ENCODE peak calls at places on chromosomes 4 and X, in nine cellular contexts. F is GM23248, X is colonic mucosa, B is Panc1, U is left ventricle myocardium inferior, N is lung, T is stomach, A is IMR-90, I is uterus. E is an unnamed sample.

GRCh38 chr4:78293841-78294301 is 236.7 kb downstream of the FRAS1 start:
- DNase-seq in N (no peak), F (peak; percentile 89), B (no peak), A (peak; percentile 74), T (no peak), X (no peak), U (no peak), I (no peak), E (no peak)

GRCh38 chr4:85681194-85681803 is 206.3 kb downstream of the ARHGAP24 start:
- DNase-seq in U (no peak), N (peak; percentile 38), I (no peak), X (peak; percentile 33), B (peak; percentile 53), A (peak; percentile 49), T (no peak), F (peak; percentile 92), E (peak; percentile 16)

GRCh38 chr4:140135529-140136021 is 18.4 kb downstream of the MAML3 start:
- DNase-seq in B (no peak), X (no peak), T (no peak), N (no peak), F (peak; percentile 36), U (peak; percentile 55), A (no peak), I (peak; percentile 69), E (peak; percentile 63)

GRCh38 chr4:141853091-141853734 is 216.8 kb downstream of the IL15 start:
- DNase-seq in I (no peak), U (no peak), X (peak; percentile 53), A (no peak), N (no peak), T (no peak), F (no peak), B (no peak), E (peak; percentile 70)

GRCh38 chr4:146621-147020 is 22.3 kb downstream of the ZNF718 start:
- DNase-seq in X (no peak), U (no peak), T (no peak), N (no peak), I (no peak), B (no peak), F (no peak), A (no peak), E (no peak)

GRCh38 chr4:65943076-65943475 is 272.8 kb upstream of the EPHA5 start:
- DNase-seq in N (no peak), I (no peak), U (no peak), X (no peak), B (no peak), F (peak; percentile 1), T (no peak), A (no peak), E (no peak)

GRCh38 chr4:7938513-7939376 is 916 bp downstream of the AFAP1 start:
- DNase-seq in B (no peak), N (no peak), I (no peak), U (peak; percentile 39), T (peak; percentile 38), A (peak; percentile 45), X (no peak), F (peak; percentile 66), E (peak; percentile 35)

GRCh38 chr4:123603165-123603564 is 206.6 kb downstream of the SPRY1 start:
- DNase-seq in A (peak; percentile 36), B (no peak), U (no peak), X (peak; percentile 71), I (no peak), F (peak; percentile 14), N (no peak), T (peak; percentile 32), E (no peak)

GRCh38 chr4:37953620-37954325 is 6.4 kb upstream of the PTTG2 start:
- DNase-seq in I (no peak), B (no peak), N (no peak), T (no peak), U (no peak), A (peak; percentile 64), X (no peak), F (no peak), E (no peak)

GRCh38 chr4:91035276-91035675 is 908.1 kb downstream of the CCSER1 start:
- DNase-seq in I (no peak), A (no peak), U (no peak), N (no peak), T (no peak), B (no peak), X (no peak), F (no peak), E (no peak)

GRCh38 chr4:112905728-112906127 is 143.7 kb upstream of the ANK2 start:
- DNase-seq in B (no peak), F (no peak), N (no peak), A (no peak), X (no peak), I (no peak), U (no peak), T (no peak), E (no peak)

GRCh38 chrX:397575-397974 is 10.9 kb upstream of the PPP2R3B start:
- DNase-seq in F (no peak), T (no peak), N (no peak), A (peak; percentile 46), X (no peak), U (peak; percentile 38), I (no peak), B (no peak), E (no peak)

GRCh38 chr4:156971623-156972369 is at the start of gene PDGFC:
- DNase-seq in A (peak; percentile 65), I (peak; percentile 82), X (peak; percentile 67), F (peak; percentile 79), U (peak; percentile 79), T (peak; percentile 75), B (no peak), N (peak; percentile 80), E (peak; percentile 79)

GRCh38 chrX:106608016-106608415 is 3.8 kb upstream of the RADX start:
- DNase-seq in N (peak; percentile 39), A (no peak), I (no peak), B (no peak), F (no peak), T (no peak), X (no peak), U (no peak), E (no peak)

DNA sequence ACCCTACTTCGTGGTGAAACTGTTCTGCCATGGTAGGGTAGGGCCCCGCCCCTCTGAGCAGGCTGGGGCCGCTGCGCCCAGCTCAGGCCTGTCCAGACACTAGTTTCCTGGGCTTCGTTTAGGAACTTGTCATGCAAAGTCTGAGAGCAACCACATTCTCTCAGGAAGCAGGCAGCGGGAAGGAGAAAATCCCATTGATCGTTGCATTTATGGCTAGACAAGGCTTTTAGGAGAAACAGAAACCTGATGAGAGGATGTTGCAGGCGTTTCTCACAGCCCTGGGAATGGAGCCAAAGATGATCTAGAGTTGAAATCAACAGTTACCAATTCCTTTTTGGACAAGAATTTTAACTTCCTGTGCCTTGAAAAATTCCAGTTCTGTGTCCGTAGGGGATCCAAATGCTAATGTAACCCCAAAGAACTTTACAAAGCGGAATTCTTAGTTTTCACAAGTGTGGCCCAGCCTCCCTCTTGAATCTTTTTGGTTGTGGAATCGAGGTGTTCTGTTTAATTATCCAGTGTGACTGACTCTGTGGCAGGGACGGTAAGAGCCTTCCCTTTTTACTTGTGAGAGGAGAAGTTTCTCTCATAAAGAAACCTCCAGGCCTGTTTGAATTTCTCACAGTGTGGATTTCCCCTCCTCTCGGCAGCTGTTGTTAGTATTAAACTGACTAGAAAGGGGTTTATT is 4.5 kb upstream of the CXCL9 start:
- DNase-seq in I (peak; percentile 36), F (peak; percentile 92), T (no peak), N (no peak), X (no peak), A (peak; percentile 91), U (no peak), B (no peak), E (no peak)
- H3K4me3 ChIP-seq in I (no peak overlapping the region), F (peak overlapping the region; percentile 62), T (peak overlapping the region; percentile 11), N (no peak overlapping the region), X (no peak overlapping the region), A (no peak overlapping the region), U (peak overlapping the region; percentile 36), B (no peak overlapping the region), E (no peak overlapping the region)

DNA sequence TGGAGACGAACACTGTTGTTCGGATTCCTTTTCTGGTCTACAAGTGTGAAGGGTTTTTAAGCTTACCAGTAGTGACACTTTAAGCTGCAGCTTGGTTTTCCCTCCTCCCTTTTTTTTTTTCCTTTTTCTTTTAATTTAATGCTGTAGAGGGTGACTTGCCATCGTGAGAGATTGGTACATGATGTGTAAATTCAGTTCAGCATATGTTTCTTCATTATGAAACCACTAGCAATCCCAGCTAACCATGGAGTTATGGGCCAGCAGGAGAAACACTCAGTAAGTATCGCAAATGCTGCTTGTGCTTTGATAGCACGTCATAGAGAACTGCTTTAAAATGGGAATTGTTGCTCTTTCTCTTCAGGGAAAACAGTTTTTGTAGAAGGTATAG is 165.1 kb downstream of the RAPGEF2 start:
- DNase-seq in N (no peak), A (no peak), B (no peak), T (no peak), U (no peak), F (peak; percentile 50), X (no peak), I (no peak), E (no peak)
- H3K27ac ChIP-seq in N (no peak overlapping the region), A (peak overlapping the region; percentile 22), B (no peak overlapping the region), T (no peak overlapping the region), U (peak overlapping the region; percentile 64), F (peak overlapping the region; percentile 62), X (no peak overlapping the region), I (no peak overlapping the region), E (no peak overlapping the region)

GRCh38 chr4:134628074-134628473 is 426.5 kb upstream of the PABPC4L start:
- DNase-seq in N (no peak), A (no peak), B (no peak), F (no peak), U (no peak), T (no peak), X (no peak), I (no peak), E (no peak)

GRCh38 chr4:134622194-134622593 is 420.6 kb upstream of the PABPC4L start:
- DNase-seq in I (no peak), F (no peak), X (no peak), A (no peak), N (no peak), T (no peak), U (no peak), B (no peak), E (no peak)

GRCh38 chr4:134627386-134627785 is 425.8 kb upstream of the PABPC4L start:
- DNase-seq in A (no peak), X (peak; percentile 78), U (no peak), T (no peak), N (no peak), F (no peak), B (no peak), I (no peak), E (peak; percentile 21)

DNA sequence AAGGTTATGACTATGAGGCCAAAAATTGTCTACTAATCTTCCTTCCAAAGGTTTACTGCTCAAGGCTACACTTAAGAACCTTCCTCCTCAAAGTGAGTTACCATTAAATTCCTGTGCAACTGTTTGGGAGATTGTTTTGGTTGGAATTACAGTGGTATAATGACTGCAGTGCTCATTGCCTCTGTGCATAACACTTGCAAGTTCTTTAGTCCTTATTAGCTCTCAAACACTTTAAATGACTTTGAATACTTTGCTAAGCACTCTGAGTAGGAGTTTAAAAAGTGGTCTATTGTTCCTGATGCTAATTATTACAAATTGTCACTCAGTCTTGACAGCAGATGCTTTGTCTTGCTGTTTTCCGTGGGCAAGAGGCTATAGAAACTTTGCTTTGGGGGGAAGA is 422.8 kb upstream of the PABPC4L start:
- DNase-seq in X (no peak), B (no peak), N (no peak), F (no peak), U (no peak), A (no peak), T (no peak), I (no peak), E (no peak)
- H3K4me1 ChIP-seq in X (peaks cover 4% of the 10 kb centered on the region), B (no peaks in the 10 kb centered on the region), N (peaks cover 2% of the 10 kb centered on the region), F (no peaks in the 10 kb centered on the region), U (no peaks in the 10 kb centered on the region), A (no peaks in the 10 kb centered on the region), T (no peaks in the 10 kb centered on the region), I (no peaks in the 10 kb centered on the region), E (peaks cover 24% of the 10 kb centered on the region)

GRCh38 chrX:23333842-23334535 is 660 bp upstream of the PTCHD1 start:
- DNase-seq in N (no peak), T (no peak), F (no peak), U (no peak), I (peak; percentile 23), B (no peak), A (no peak), X (peak; percentile 23), E (no peak)
- H3K4me3 ChIP-seq in N (no peak overlapping the region), T (peak overlapping the region; percentile 48), F (peak overlapping the region; percentile 15), U (peak overlapping the region; percentile 53), I (peak overlapping the region; percentile 29), B (peak overlapping the region; percentile 41), A (no peak overlapping the region), X (peak overlapping the region; percentile 14), E (no peak overlapping the region)